ENCODE peak calls at places on chromosomes 12 and 14, in six cellular contexts. Y is lower leg skin; I is CD4-positive, alpha-beta T cell; L is pancreas; N is HFF-Myc; G is HFFc6. R is an unnamed sample.

GRCh38 chr14:56888274-56888673 is 78.0 kb upstream of the OTX2 start:
- DNase-seq in Y (no peak), I (no peak), L (no peak), N (no peak), G (no peak), R (no peak)

GRCh38 chr12:45789025-45789424 is 59.5 kb downstream of the ARID2 start:
- DNase-seq in Y (no peak), I (no peak), L (no peak), N (no peak), G (no peak), R (no peak)

GRCh38 chr14:22510527-22511110 is 78.4 kb downstream of the DAD1 start:
- DNase-seq in Y (no peak), I (no peak), L (no peak), N (peak; percentile 38), G (peak; percentile 80), R (no peak)

GRCh38 chr14:72961579-72962335 is 35.5 kb downstream of the DCAF4 start:
- DNase-seq in Y (no peak), I (no peak), L (no peak), N (no peak), G (peak; percentile 25), R (no peak)

GRCh38 chr12:26097046-26097878 is 27.6 kb downstream of the BHLHE41 start:
- DNase-seq in Y (peak; percentile 88), I (peak; percentile 22), L (peak; percentile 59), N (no peak), G (peak; percentile 73), R (peak; percentile 38)

GRCh38 chr14:21436567-21437062 is 19.3 kb downstream of the CHD8 start:
- DNase-seq in Y (no peak), I (no peak), L (no peak), N (no peak), G (no peak), R (no peak)

GRCh38 chr12:123096159-123096558 is 54.7 kb downstream of the PITPNM2 start:
- DNase-seq in Y (no peak), I (no peak), L (no peak), N (no peak), G (no peak), R (no peak)

GRCh38 chr12:104411826-104412626 is 44.7 kb upstream of the CHST11 start:
- DNase-seq in Y (no peak), I (no peak), L (no peak), N (no peak), G (no peak), R (no peak)

GRCh38 chr12:5780536-5780935 is 164.5 kb downstream of the ANO2 start:
- DNase-seq in Y (peak; percentile 32), I (no peak), L (no peak), N (no peak), G (no peak), R (peak; percentile 29)

GRCh38 chr14:98953544-98954346 is 318.3 kb downstream of the BCL11B start:
- DNase-seq in Y (peak; percentile 97), I (no peak), L (peak; percentile 45), N (no peak), G (peak; percentile 24), R (peak; percentile 34)

GRCh38 chr12:96136129-96136528 is 58.0 kb upstream of the ELK3 start:
- DNase-seq in Y (peak; percentile 23), I (no peak), L (no peak), N (no peak), G (peak; percentile 18), R (no peak)

GRCh38 chr12:122471324-122472226 is 29.2 kb downstream of the ZCCHC8 start:
- DNase-seq in Y (no peak), I (no peak), L (no peak), N (peak; percentile 54), G (peak; percentile 69), R (no peak)

GRCh38 chr12:76713130-76713529 is 50.8 kb upstream of the ZDHHC17 start:
- DNase-seq in Y (no peak), I (no peak), L (no peak), N (no peak), G (no peak), R (no peak)

GRCh38 chr14:61476737-61477410 is 155.5 kb downstream of the PRKCH start:
- DNase-seq in Y (peak; percentile 60), I (peak; percentile 56), L (no peak), N (peak; percentile 65), G (peak; percentile 70), R (no peak)

GRCh38 chr14:78697341-78697740 is 527.2 kb downstream of the NRXN3 start:
- DNase-seq in Y (no peak), I (no peak), L (no peak), N (peak; percentile 0), G (peak; percentile 57), R (no peak)
- TF ChIP-seq CTCF in Y (no peak), I (no peak), L (peak; percentile 15), N (peak; percentile 21), G (peak; percentile 83), R (peak; percentile 41)

GRCh38 chr12:131441638-131442336 is 269.1 kb upstream of the SFSWAP start:
- DNase-seq in Y (peak; percentile 46), I (no peak), L (no peak), N (no peak), G (no peak), R (peak; percentile 3)

GRCh38 chr12:131437706-131438210 is 273.1 kb upstream of the SFSWAP start:
- DNase-seq in Y (peak; percentile 66), I (no peak), L (no peak), N (no peak), G (no peak), R (no peak)

GRCh38 chr12:131436922-131437705 is 273.8 kb upstream of the SFSWAP start:
- DNase-seq in Y (peak; percentile 50), I (no peak), L (no peak), N (no peak), G (no peak), R (no peak)

GRCh38 chr12:131442337-131442918 is 268.5 kb upstream of the SFSWAP start:
- DNase-seq in Y (peak; percentile 82), I (no peak), L (no peak), N (no peak), G (no peak), R (no peak)

GRCh38 chr12:131438874-131439273 is 272.0 kb upstream of the SFSWAP start:
- DNase-seq in Y (peak; percentile 70), I (no peak), L (no peak), N (no peak), G (no peak), R (peak; percentile 19)
- TF ChIP-seq CTCF in Y (no peak), I (no peak), L (no peak), N (no peak), G (no peak), R (no peak)

GRCh38 chr14:95979339-95980042 is 59.7 kb upstream of the C14orf132 start:
- DNase-seq in Y (no peak), I (no peak), L (no peak), N (no peak), G (no peak), R (no peak)
- TF ChIP-seq CTCF in Y (no peak), I (no peak), L (no peak), N (no peak), G (peak; percentile 55), R (no peak)

GRCh38 chr14:88563845-88564244 is 1.0 kb downstream of the ZC3H14 start:
- DNase-seq in Y (no peak), I (no peak), L (no peak), N (no peak), G (no peak), R (no peak)

GRCh38 chr14:88562532-88562830 is 356 bp upstream of the ZC3H14 start:
- DNase-seq in Y (no peak), I (no peak), L (no peak), N (no peak), G (no peak), R (no peak)

GRCh38 chr14:88565427-88565826 is 2.6 kb downstream of the ZC3H14 start:
- DNase-seq in Y (no peak), I (no peak), L (no peak), N (no peak), G (no peak), R (no peak)

GRCh38 chr14:88559852-88560251 is 3.0 kb upstream of the ZC3H14 start:
- DNase-seq in Y (no peak), I (no peak), L (no peak), N (peak; percentile 52), G (peak; percentile 81), R (no peak)

DNA sequence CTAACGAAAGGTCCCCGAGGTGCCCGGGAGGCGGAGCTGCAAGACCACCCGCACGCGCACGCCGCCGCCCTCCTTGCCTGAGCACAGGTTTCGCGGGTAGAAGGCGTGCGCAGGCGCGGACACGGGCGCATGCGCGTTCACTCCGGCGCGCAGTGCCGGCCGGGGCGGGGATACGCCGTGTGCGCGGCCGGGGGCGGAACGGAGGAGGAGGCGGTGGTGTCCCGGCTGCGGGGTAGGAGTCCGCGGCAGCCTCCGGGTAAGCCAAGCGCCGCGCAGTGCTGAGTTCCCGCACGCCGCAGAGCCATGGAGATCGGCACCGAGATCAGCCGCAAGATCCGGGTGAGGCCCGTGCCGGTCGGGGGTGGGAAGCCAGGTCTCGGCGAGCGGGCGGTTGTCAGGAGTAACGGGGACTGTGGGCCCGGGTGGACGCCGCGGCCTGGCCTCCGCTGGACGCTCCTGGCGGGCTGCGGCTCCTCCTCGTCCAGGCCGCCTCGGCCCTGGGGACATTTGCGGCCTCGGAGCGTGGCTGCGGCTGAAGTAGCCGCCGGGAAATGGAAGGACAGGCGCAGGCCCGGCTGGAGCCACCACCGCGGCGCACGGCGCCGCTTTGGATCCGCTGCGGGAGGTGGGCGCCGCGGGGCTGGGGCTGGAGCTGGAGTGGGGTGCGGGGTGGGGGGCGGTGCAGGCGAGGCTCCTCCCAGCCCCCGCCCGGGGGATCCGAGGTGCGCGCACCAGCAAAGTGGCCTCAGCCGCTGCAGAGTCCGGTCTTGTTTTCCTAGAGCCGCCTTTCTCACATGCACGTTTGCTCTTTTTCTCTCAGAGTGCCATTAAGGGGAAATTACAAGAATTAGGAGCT is at the start of gene ZC3H14:
- DNase-seq in Y (peak; percentile 95), I (peak; percentile 84), L (peak; percentile 88), N (no peak), G (peak; percentile 66), R (peak; percentile 92)
- TF ChIP-seq CTCF in Y (no peak), I (no peak), L (no peak), N (no peak), G (no peak), R (no peak)

DNA sequence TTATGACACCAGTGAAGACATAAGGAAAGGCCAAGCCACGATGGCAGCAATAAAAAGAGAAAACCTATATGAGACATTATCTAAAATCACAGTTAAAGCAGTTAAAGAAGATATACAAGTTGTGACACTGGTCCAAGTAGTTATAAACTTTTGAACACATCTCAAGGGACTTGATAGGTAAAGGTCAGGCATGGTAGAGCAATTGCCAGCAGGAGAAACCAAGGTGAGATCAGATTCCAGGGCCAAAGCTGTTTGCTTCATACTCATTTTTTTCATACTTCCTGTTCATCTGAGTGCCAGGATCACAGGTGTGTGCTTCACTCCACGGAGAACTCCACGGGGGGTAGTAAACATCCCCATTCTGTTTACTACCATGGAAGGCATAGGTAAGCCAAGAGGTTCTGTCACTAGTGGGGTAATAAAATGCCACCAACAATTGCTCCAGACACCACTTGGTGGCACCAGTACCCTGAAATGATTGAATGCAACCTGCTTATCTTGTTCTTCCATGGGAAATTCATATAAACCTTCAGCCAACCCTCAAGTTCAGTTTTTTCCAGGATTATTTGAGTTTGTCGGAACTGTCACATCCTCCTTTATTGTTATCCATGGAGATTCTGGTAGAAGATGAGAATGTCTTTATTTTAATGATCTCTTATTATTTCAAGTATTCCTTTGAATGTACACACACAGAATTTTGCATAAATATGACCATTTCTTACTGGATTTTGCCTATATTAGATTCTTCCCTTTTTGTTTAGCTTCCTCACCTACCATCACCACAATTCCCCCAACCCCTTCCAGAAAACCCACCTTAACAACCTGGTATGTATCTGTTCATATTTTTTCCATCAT is 59.2 kb upstream of the TSPAN8 start:
- DNase-seq in Y (no peak), I (no peak), L (no peak), N (no peak), G (no peak), R (no peak)
- TF ChIP-seq CTCF in Y (no peak), I (peak; percentile 9), L (peak; percentile 32), N (no peak), G (peak; percentile 35), R (no peak)

R was measured in mesothelial cell of epicardium.